ENCODE peak calls at places on chromosomes 6 and 20, in ten cellular contexts. One of them, this sample, is unnamed.

GRCh38 chr6:54285595-54285994 is 22.6 kb upstream of the TINAG start:
- DNase-seq in choroid plexus epithelial cell: no peak
- DNase-seq in brain microvascular endothelial cell: no peak
- DNase-seq in sigmoid colon: no peak
- DNase-seq in dorsolateral prefrontal cortex: no peak
- DNase-seq in bronchial epithelial cell: no peak
- DNase-seq in astrocyte: peak
- DNase-seq in neural crest cell: no peak
- DNase-seq in AG10803: peak
- DNase-seq in mammary epithelial cell: no peak
- DNase-seq in this sample: no peak

GRCh38 chr6:90350689-90351554 is 54.3 kb upstream of the BACH2 start:
- DNase-seq in choroid plexus epithelial cell: peak
- DNase-seq in brain microvascular endothelial cell: no peak
- DNase-seq in sigmoid colon: no peak
- DNase-seq in dorsolateral prefrontal cortex: no peak
- DNase-seq in bronchial epithelial cell: no peak
- DNase-seq in astrocyte: no peak
- DNase-seq in neural crest cell: no peak
- DNase-seq in AG10803: no peak
- DNase-seq in mammary epithelial cell: no peak
- DNase-seq in this sample: no peak

GRCh38 chr6:71537717-71538116 is 249.1 kb downstream of the OGFRL1 start:
- DNase-seq in choroid plexus epithelial cell: peak
- DNase-seq in brain microvascular endothelial cell: no peak
- DNase-seq in sigmoid colon: no peak
- DNase-seq in dorsolateral prefrontal cortex: no peak
- DNase-seq in bronchial epithelial cell: peak
- DNase-seq in astrocyte: peak
- DNase-seq in neural crest cell: no peak
- DNase-seq in AG10803: peak
- DNase-seq in mammary epithelial cell: no peak
- DNase-seq in this sample: no peak

GRCh38 chr6:32168350-32168749 is 4.0 kb downstream of the EGFL8 start:
- DNase-seq in choroid plexus epithelial cell: no peak
- DNase-seq in brain microvascular endothelial cell: no peak
- DNase-seq in sigmoid colon: no peak
- DNase-seq in dorsolateral prefrontal cortex: no peak
- DNase-seq in bronchial epithelial cell: no peak
- DNase-seq in astrocyte: no peak
- DNase-seq in neural crest cell: no peak
- DNase-seq in AG10803: no peak
- DNase-seq in mammary epithelial cell: no peak
- DNase-seq in this sample: no peak

GRCh38 chr20:47857994-47858557 is 72.8 kb upstream of the SULF2 start:
- DNase-seq in choroid plexus epithelial cell: no peak
- DNase-seq in brain microvascular endothelial cell: no peak
- DNase-seq in sigmoid colon: peak
- DNase-seq in dorsolateral prefrontal cortex: no peak
- DNase-seq in bronchial epithelial cell: peak
- DNase-seq in astrocyte: peak
- DNase-seq in neural crest cell: no peak
- DNase-seq in AG10803: no peak
- DNase-seq in mammary epithelial cell: peak
- DNase-seq in this sample: no peak

GRCh38 chr6:145813285-145814034 is 1.1 kb downstream of the FBXO30 start:
- DNase-seq in choroid plexus epithelial cell: peak
- DNase-seq in brain microvascular endothelial cell: peak
- DNase-seq in sigmoid colon: no peak
- DNase-seq in dorsolateral prefrontal cortex: no peak
- DNase-seq in bronchial epithelial cell: peak
- DNase-seq in astrocyte: peak
- DNase-seq in neural crest cell: no peak
- DNase-seq in AG10803: peak
- DNase-seq in mammary epithelial cell: peak
- DNase-seq in this sample: no peak

GRCh38 chr20:11769825-11770224 is 147.9 kb upstream of the BTBD3 start:
- DNase-seq in choroid plexus epithelial cell: peak
- DNase-seq in brain microvascular endothelial cell: no peak
- DNase-seq in sigmoid colon: no peak
- DNase-seq in dorsolateral prefrontal cortex: no peak
- DNase-seq in bronchial epithelial cell: peak
- DNase-seq in astrocyte: no peak
- DNase-seq in neural crest cell: no peak
- DNase-seq in AG10803: peak
- DNase-seq in mammary epithelial cell: peak
- DNase-seq in this sample: no peak

GRCh38 chr6:49890988-49891387 is 24.7 kb upstream of the CRISP1 start:
- DNase-seq in choroid plexus epithelial cell: no peak
- DNase-seq in brain microvascular endothelial cell: no peak
- DNase-seq in sigmoid colon: no peak
- DNase-seq in dorsolateral prefrontal cortex: no peak
- DNase-seq in bronchial epithelial cell: no peak
- DNase-seq in astrocyte: no peak
- DNase-seq in neural crest cell: no peak
- DNase-seq in AG10803: no peak
- DNase-seq in mammary epithelial cell: no peak
- DNase-seq in this sample: no peak

GRCh38 chr6:144478487-144478886 is 193.4 kb downstream of the UTRN start:
- DNase-seq in choroid plexus epithelial cell: no peak
- DNase-seq in brain microvascular endothelial cell: no peak
- DNase-seq in sigmoid colon: no peak
- DNase-seq in dorsolateral prefrontal cortex: no peak
- DNase-seq in bronchial epithelial cell: no peak
- DNase-seq in astrocyte: no peak
- DNase-seq in neural crest cell: no peak
- DNase-seq in AG10803: peak
- DNase-seq in mammary epithelial cell: no peak
- DNase-seq in this sample: no peak

GRCh38 chr20:48523191-48523757 is 304.5 kb downstream of the PREX1 start:
- DNase-seq in choroid plexus epithelial cell: peak
- DNase-seq in brain microvascular endothelial cell: peak
- DNase-seq in sigmoid colon: no peak
- DNase-seq in dorsolateral prefrontal cortex: no peak
- DNase-seq in bronchial epithelial cell: peak
- DNase-seq in astrocyte: peak
- DNase-seq in neural crest cell: peak
- DNase-seq in AG10803: peak
- DNase-seq in mammary epithelial cell: peak
- DNase-seq in this sample: peak

GRCh38 chr6:6840831-6841263 is 252.3 kb downstream of the LY86 start:
- DNase-seq in choroid plexus epithelial cell: no peak
- DNase-seq in brain microvascular endothelial cell: no peak
- DNase-seq in sigmoid colon: no peak
- DNase-seq in dorsolateral prefrontal cortex: no peak
- DNase-seq in bronchial epithelial cell: no peak
- DNase-seq in astrocyte: no peak
- DNase-seq in neural crest cell: no peak
- DNase-seq in AG10803: no peak
- DNase-seq in mammary epithelial cell: no peak
- DNase-seq in this sample: no peak

GRCh38 chr6:114342826-114343781 is at the start of gene HS3ST5:
- DNase-seq in choroid plexus epithelial cell: no peak
- DNase-seq in brain microvascular endothelial cell: peak
- DNase-seq in sigmoid colon: peak
- DNase-seq in dorsolateral prefrontal cortex: peak
- DNase-seq in bronchial epithelial cell: no peak
- DNase-seq in astrocyte: peak
- DNase-seq in neural crest cell: peak
- DNase-seq in AG10803: no peak
- DNase-seq in mammary epithelial cell: peak
- DNase-seq in this sample: peak

GRCh38 chr20:38729767-38730166 is 5.5 kb downstream of the SLC32A1 start:
- DNase-seq in choroid plexus epithelial cell: no peak
- DNase-seq in brain microvascular endothelial cell: no peak
- DNase-seq in sigmoid colon: no peak
- DNase-seq in dorsolateral prefrontal cortex: no peak
- DNase-seq in bronchial epithelial cell: no peak
- DNase-seq in astrocyte: no peak
- DNase-seq in neural crest cell: no peak
- DNase-seq in AG10803: no peak
- DNase-seq in mammary epithelial cell: no peak
- DNase-seq in this sample: peak

GRCh38 chr6:142744836-142745235 is 200.1 kb downstream of the HIVEP2 start:
- DNase-seq in choroid plexus epithelial cell: peak
- DNase-seq in brain microvascular endothelial cell: peak
- DNase-seq in sigmoid colon: no peak
- DNase-seq in dorsolateral prefrontal cortex: no peak
- DNase-seq in bronchial epithelial cell: peak
- DNase-seq in astrocyte: no peak
- DNase-seq in neural crest cell: no peak
- DNase-seq in AG10803: peak
- DNase-seq in mammary epithelial cell: peak
- DNase-seq in this sample: no peak

GRCh38 chr20:51554538-51555165 is 12.1 kb upstream of the NFATC2 start:
- DNase-seq in choroid plexus epithelial cell: no peak
- DNase-seq in brain microvascular endothelial cell: no peak
- DNase-seq in sigmoid colon: no peak
- DNase-seq in dorsolateral prefrontal cortex: no peak
- DNase-seq in bronchial epithelial cell: peak
- DNase-seq in astrocyte: peak
- DNase-seq in neural crest cell: no peak
- DNase-seq in AG10803: peak
- DNase-seq in mammary epithelial cell: peak
- DNase-seq in this sample: no peak

GRCh38 chr6:120558294-120558693 is 776.0 kb downstream of the TBC1D32 start:
- DNase-seq in choroid plexus epithelial cell: no peak
- DNase-seq in brain microvascular endothelial cell: no peak
- DNase-seq in sigmoid colon: no peak
- DNase-seq in dorsolateral prefrontal cortex: no peak
- DNase-seq in bronchial epithelial cell: no peak
- DNase-seq in astrocyte: no peak
- DNase-seq in neural crest cell: no peak
- DNase-seq in AG10803: no peak
- DNase-seq in mammary epithelial cell: no peak
- DNase-seq in this sample: no peak

GRCh38 chr6:120556491-120556890 is 777.8 kb downstream of the TBC1D32 start:
- DNase-seq in choroid plexus epithelial cell: no peak
- DNase-seq in brain microvascular endothelial cell: no peak
- DNase-seq in sigmoid colon: no peak
- DNase-seq in dorsolateral prefrontal cortex: no peak
- DNase-seq in bronchial epithelial cell: peak
- DNase-seq in astrocyte: no peak
- DNase-seq in neural crest cell: no peak
- DNase-seq in AG10803: no peak
- DNase-seq in mammary epithelial cell: no peak
- DNase-seq in this sample: no peak

GRCh38 chr6:120553353-120553752 is 780.9 kb downstream of the TBC1D32 start:
- DNase-seq in choroid plexus epithelial cell: no peak
- DNase-seq in brain microvascular endothelial cell: no peak
- DNase-seq in sigmoid colon: no peak
- DNase-seq in dorsolateral prefrontal cortex: no peak
- DNase-seq in bronchial epithelial cell: no peak
- DNase-seq in astrocyte: no peak
- DNase-seq in neural crest cell: no peak
- DNase-seq in AG10803: no peak
- DNase-seq in mammary epithelial cell: no peak
- DNase-seq in this sample: no peak

DNA sequence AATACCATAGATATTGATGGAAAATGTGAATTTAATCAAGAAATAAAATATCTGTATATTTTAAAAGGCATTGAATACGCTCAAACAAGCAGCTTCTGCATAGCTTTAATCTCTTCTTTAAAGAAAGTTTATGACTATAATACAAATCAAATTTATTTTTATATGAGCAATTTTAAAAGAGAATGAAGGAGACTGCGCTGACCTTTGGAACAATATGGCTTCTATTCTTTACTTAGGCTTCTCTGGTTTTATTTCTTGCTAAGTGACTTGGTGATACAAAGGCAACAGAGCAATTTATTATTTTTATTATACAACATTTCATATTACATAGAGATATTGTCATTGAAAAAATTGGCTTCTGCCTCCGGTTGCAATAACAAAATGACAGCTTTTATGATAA is 776.7 kb downstream of the TBC1D32 start:
- DNase-seq in choroid plexus epithelial cell: no peak
- DNase-seq in brain microvascular endothelial cell: no peak
- DNase-seq in sigmoid colon: no peak
- DNase-seq in dorsolateral prefrontal cortex: no peak
- DNase-seq in bronchial epithelial cell: no peak
- DNase-seq in astrocyte: no peak
- DNase-seq in neural crest cell: no peak
- DNase-seq in AG10803: no peak
- DNase-seq in mammary epithelial cell: no peak
- DNase-seq in this sample: no peak
- TF ChIP-seq CTCF in choroid plexus epithelial cell: no peak
- TF ChIP-seq CTCF in brain microvascular endothelial cell: no peak
- TF ChIP-seq CTCF in sigmoid colon: no peak
- TF ChIP-seq CTCF in dorsolateral prefrontal cortex: no peak
- TF ChIP-seq CTCF in bronchial epithelial cell: no peak
- TF ChIP-seq CTCF in astrocyte: no peak
- TF ChIP-seq CTCF in neural crest cell: no peak
- TF ChIP-seq CTCF in AG10803: no peak
- TF ChIP-seq CTCF in mammary epithelial cell: no peak
- TF ChIP-seq CTCF in this sample: no peak

GRCh38 chr6:118963003-118963402 is 28.0 kb upstream of the MCM9 start:
- DNase-seq in choroid plexus epithelial cell: peak
- DNase-seq in brain microvascular endothelial cell: no peak
- DNase-seq in sigmoid colon: no peak
- DNase-seq in dorsolateral prefrontal cortex: no peak
- DNase-seq in bronchial epithelial cell: peak
- DNase-seq in astrocyte: peak
- DNase-seq in neural crest cell: no peak
- DNase-seq in AG10803: peak
- DNase-seq in mammary epithelial cell: no peak
- DNase-seq in this sample: no peak
- TF ChIP-seq CTCF in choroid plexus epithelial cell: peak
- TF ChIP-seq CTCF in brain microvascular endothelial cell: no peak
- TF ChIP-seq CTCF in sigmoid colon: no peak
- TF ChIP-seq CTCF in dorsolateral prefrontal cortex: peak
- TF ChIP-seq CTCF in bronchial epithelial cell: no peak
- TF ChIP-seq CTCF in astrocyte: no peak
- TF ChIP-seq CTCF in neural crest cell: peak
- TF ChIP-seq CTCF in AG10803: peak
- TF ChIP-seq CTCF in mammary epithelial cell: peak
- TF ChIP-seq CTCF in this sample: no peak

GRCh38 chr6:154500769-154501171 is 9.7 kb downstream of the CNKSR3 start:
- DNase-seq in choroid plexus epithelial cell: no peak
- DNase-seq in brain microvascular endothelial cell: no peak
- DNase-seq in sigmoid colon: no peak
- DNase-seq in dorsolateral prefrontal cortex: peak
- DNase-seq in bronchial epithelial cell: no peak
- DNase-seq in astrocyte: no peak
- DNase-seq in neural crest cell: no peak
- DNase-seq in AG10803: no peak
- DNase-seq in mammary epithelial cell: no peak
- DNase-seq in this sample: no peak
- TF ChIP-seq CTCF in choroid plexus epithelial cell: peak
- TF ChIP-seq CTCF in brain microvascular endothelial cell: peak
- TF ChIP-seq CTCF in sigmoid colon: peak
- TF ChIP-seq CTCF in dorsolateral prefrontal cortex: peak
- TF ChIP-seq CTCF in bronchial epithelial cell: peak
- TF ChIP-seq CTCF in astrocyte: no peak
- TF ChIP-seq CTCF in neural crest cell: peak
- TF ChIP-seq CTCF in AG10803: peak
- TF ChIP-seq CTCF in mammary epithelial cell: peak
- TF ChIP-seq CTCF in this sample: no peak

DNA sequence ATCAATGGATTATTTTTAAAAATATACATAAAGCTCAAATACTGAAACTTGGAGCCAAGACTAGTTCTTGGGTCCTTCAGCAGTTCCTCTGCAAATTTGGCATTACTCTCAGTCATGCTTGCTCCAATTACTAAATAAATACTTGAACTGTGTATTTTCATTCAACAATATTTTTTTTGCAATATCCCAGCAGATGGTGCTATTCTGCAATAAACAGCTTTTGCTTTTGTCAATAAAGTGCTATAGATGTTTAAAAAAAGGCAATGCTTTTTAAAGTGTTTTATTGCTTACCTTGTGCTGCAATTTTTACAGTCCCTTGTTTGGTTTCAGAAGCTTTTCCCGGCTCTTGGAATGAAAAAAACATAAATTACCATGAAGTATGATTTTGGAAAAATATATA is 243.4 kb downstream of the TRDN start:
- DNase-seq in choroid plexus epithelial cell: peak
- DNase-seq in brain microvascular endothelial cell: no peak
- DNase-seq in sigmoid colon: no peak
- DNase-seq in dorsolateral prefrontal cortex: no peak
- DNase-seq in bronchial epithelial cell: peak
- DNase-seq in astrocyte: no peak
- DNase-seq in neural crest cell: no peak
- DNase-seq in AG10803: no peak
- DNase-seq in mammary epithelial cell: no peak
- DNase-seq in this sample: no peak
- TF ChIP-seq CTCF in choroid plexus epithelial cell: peak
- TF ChIP-seq CTCF in brain microvascular endothelial cell: peak
- TF ChIP-seq CTCF in sigmoid colon: no peak
- TF ChIP-seq CTCF in dorsolateral prefrontal cortex: peak
- TF ChIP-seq CTCF in bronchial epithelial cell: peak
- TF ChIP-seq CTCF in astrocyte: peak
- TF ChIP-seq CTCF in neural crest cell: peak
- TF ChIP-seq CTCF in AG10803: peak
- TF ChIP-seq CTCF in mammary epithelial cell: peak
- TF ChIP-seq CTCF in this sample: no peak

This sample was measured in GM13976.